ENCODE peak calls at places on chromosomes 1 and 21, in four cellular contexts. G is GM06990, X is IMR-90, Q is right atrium auricular region. U is an unnamed sample.

GRCh38 chr1:44784094-44785026 is 3.6 kb downstream of the BEST4 start:
- DNase-seq in G (peak), X (no peak), Q (no peak), U (peak)

GRCh38 chr1:169086603-169087455 is 19.7 kb upstream of the ATP1B1 start:
- DNase-seq in G (no peak), X (peak), Q (no peak), U (no peak)

GRCh38 chr21:46474365-46474764 is 15.7 kb downstream of the DIP2A start:
- DNase-seq in G (no peak), X (no peak), Q (no peak), U (no peak)

GRCh38 chr1:107529511-107530149 is 388.8 kb downstream of the NTNG1 start:
- DNase-seq in G (no peak), X (peak), Q (no peak), U (peak)

GRCh38 chr1:57736940-57737339 is 313.1 kb upstream of the DAB1 start:
- DNase-seq in G (no peak), X (no peak), Q (no peak), U (no peak)

GRCh38 chr1:238027366-238027765 is 136.6 kb upstream of the ZP4 start:
- DNase-seq in G (no peak), X (no peak), Q (no peak), U (no peak)

GRCh38 chr1:58964880-58965279 is 181.0 kb upstream of the JUN start:
- DNase-seq in G (no peak), X (peak), Q (no peak), U (no peak)

GRCh38 chr1:71521655-71522264 is 440.9 kb upstream of the ZRANB2 start:
- DNase-seq in G (no peak), X (peak), Q (no peak), U (peak)

GRCh38 chr1:104408268-104408667 is 658.6 kb downstream of the AMY1C start:
- DNase-seq in G (no peak), X (no peak), Q (no peak), U (no peak)

GRCh38 chr1:117810553-117810952 is 118.9 kb downstream of the GDAP2 start:
- DNase-seq in G (no peak), X (no peak), Q (no peak), U (no peak)

GRCh38 chr1:76170522-76170921 is 96.0 kb downstream of the ST6GALNAC3 start:
- DNase-seq in G (no peak), X (no peak), Q (no peak), U (no peak)

GRCh38 chr1:152697701-152698600 is at the start of gene LCE2A:
- DNase-seq in G (no peak), X (no peak), Q (no peak), U (no peak)

GRCh38 chr1:150622219-150622975 is 7.0 kb downstream of the ENSA start:
- DNase-seq in G (no peak), X (no peak), Q (peak), U (peak)

DNA sequence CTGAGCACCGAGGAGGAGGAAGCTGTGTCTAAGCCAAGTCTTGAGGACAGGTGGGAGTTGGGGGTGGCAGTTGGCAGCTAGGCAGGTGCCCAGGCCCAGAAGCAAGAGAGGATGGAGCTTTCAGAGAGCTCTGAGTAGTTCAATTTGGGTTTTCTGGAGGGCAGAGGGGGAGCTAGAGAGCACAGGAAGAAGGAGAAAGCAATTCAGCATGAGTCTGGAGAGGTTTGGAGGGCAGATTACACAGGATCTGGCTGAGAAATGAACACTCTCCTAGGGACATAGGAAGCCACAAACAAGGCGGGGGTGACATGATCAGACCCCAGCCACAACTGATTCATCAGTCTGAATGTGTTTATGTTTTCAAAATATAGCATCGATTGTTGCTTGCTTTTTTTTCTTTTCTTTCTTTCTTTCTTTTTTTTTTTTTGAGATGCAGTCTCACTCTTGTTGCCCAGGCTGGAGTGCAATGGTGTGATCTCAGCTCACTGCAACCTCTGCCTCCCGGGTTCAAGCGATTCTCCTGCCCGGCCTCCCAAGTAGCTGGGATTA is 23.8 kb downstream of the PTPRF start:
- DNase-seq in G (no peak), X (peak), Q (no peak), U (no peak)
- TF ChIP-seq CTCF in G (peak), X (peak), Q (peak), U (peak)

GRCh38 chr1:30329802-30330557 is 393.4 kb downstream of the MATN1 start:
- DNase-seq in G (no peak), X (no peak), Q (peak), U (no peak)
- TF ChIP-seq CTCF in G (no peak), X (no peak), Q (no peak), U (no peak)

DNA sequence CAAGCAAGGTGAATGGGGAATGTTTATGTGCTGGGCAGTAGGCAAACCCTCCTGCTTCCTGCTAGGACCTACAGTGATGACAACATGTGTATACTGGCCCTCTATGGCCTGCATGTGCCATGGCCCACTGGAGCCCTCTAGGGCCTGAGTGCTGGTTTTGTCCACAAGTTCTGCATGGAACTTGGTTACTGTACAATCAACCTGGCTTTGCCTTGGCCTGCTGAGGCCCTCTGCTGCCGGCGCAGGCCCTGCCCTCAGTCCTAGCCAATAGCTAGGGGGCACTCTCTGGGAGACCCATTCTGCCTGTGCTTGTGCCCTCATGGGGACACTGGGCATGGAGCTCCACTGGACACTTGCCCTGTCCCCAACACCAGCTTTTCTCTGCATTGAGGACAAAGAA is 138.6 kb upstream of the NGF start:
- DNase-seq in G (no peak), X (no peak), Q (peak), U (no peak)
- TF ChIP-seq CTCF in G (no peak), X (peak), Q (no peak), U (no peak)

DNA sequence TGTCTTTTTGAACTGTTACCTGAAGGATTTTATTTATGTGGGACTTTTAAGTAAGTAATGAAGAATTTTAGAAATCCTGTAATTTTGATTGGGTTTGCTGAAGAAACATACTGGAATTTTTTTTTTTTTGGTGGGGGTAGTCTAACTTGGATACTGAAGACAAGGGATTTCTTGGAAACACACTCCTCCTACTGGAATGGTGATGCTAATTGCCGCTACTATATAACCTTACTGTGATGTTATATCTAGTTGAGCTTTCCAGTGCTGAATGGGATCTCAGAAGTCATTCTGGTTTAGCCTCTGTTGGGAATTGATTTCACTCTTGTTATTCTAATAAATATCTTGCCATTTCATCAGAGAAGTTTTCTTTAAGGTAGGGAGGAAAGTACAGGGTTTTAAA is 8.4 kb downstream of the PPP2R5A start:
- DNase-seq in G (no peak), X (peak), Q (no peak), U (no peak)
- TF ChIP-seq CTCF in G (no peak), X (peak), Q (peak), U (no peak)

GRCh38 chr1:215523128-215523861 is 43.8 kb upstream of the KCTD3 start:
- DNase-seq in G (no peak), X (peak), Q (no peak), U (no peak)
- TF ChIP-seq CTCF in G (no peak), X (peak), Q (peak), U (no peak)

GRCh38 chr1:54274448-54274847 is 74.5 kb downstream of the MRPL37 start:
- DNase-seq in G (no peak), X (no peak), Q (no peak), U (no peak)
- TF ChIP-seq CTCF in G (no peak), X (no peak), Q (peak), U (no peak)

GRCh38 chr1:186386725-186387383 is 11.2 kb downstream of the ODR4 start:
- DNase-seq in G (no peak), X (no peak), Q (no peak), U (no peak)

GRCh38 chr1:186391841-186392240 is 16.2 kb downstream of the ODR4 start:
- DNase-seq in G (no peak), X (no peak), Q (no peak), U (no peak)

DNA sequence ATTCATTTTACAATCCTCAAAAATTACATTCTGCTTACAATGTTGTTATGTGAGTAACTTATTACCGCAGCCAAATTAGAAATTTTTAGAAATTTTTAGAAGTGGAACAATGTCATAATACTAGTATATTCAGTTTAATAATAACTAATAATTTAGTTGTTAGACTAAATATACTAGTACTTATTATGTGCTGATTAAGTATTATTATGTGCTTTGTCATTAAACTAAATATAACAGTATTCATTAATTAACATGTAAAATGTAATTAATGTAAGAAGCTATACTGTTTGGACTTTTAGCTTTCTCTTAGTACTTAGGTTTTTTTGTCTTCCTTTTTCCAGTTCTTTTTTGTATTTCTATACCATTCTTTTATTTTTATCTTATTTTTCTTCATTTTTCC is 15.3 kb downstream of the ODR4 start:
- DNase-seq in G (no peak), X (no peak), Q (no peak), U (no peak)
- TF ChIP-seq CTCF in G (no peak), X (no peak), Q (no peak), U (no peak)

GRCh38 chr1:109794319-109795132 is 30.8 kb upstream of the EPS8L3 start:
- DNase-seq in G (no peak), X (no peak), Q (no peak), U (no peak)

GRCh38 chr1:109792056-109792831 is 28.5 kb upstream of the EPS8L3 start:
- DNase-seq in G (no peak), X (peak), Q (peak), U (peak)

GRCh38 chr1:109793089-109793485 is 29.4 kb upstream of the EPS8L3 start:
- DNase-seq in G (no peak), X (no peak), Q (no peak), U (no peak)

GRCh38 chr1:109791495-109792040 is 27.8 kb upstream of the EPS8L3 start:
- DNase-seq in G (no peak), X (no peak), Q (no peak), U (no peak)

GRCh38 chr1:109793486-109794318 is 30.0 kb upstream of the EPS8L3 start:
- DNase-seq in G (no peak), X (peak), Q (no peak), U (no peak)
- TF ChIP-seq CTCF in G (no peak), X (no peak), Q (no peak), U (no peak)

DNA sequence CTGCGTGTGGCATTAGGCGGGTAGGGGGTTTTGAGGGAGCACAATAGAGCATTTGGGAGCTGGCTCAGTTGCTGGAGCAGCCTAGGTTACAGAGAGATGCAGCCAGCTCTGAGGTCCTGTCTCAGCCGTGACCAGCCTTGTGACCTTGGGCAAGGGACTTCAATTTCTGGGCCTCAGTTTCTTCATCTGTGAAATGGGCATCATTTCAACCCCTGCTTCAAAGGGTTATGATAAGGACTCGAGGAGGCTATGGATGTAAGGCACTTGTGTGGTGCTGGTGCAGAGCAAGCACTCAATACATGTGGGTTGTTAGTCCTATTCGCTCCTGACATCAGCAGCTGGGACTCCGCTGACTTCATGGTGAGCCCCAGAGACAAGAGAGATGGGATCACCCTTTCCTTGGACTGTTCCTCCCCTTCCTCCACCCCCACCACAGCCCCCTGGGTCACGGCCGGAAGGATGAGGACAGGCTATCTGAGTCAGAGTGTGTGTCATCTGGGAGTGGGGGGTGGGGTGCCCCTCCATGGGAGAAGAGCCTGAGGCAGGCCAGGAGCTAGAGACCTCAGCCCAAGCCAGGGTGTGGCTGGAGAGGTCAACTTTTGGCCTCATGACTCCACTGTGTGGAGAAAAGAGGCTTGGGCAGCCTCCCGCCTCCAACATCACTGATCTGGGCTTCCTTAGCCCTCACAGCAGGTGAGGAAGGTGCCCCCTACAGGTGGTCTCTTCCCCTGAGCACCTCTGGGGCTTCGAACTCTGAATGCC is 71.4 kb upstream of the ZBTB40 start:
- DNase-seq in G (no peak), X (no peak), Q (no peak), U (no peak)
- TF ChIP-seq CTCF in G (peak), X (no peak), Q (no peak), U (no peak)

GRCh38 chr1:6330410-6330827 is 63.1 kb downstream of the ACOT7 start:
- DNase-seq in G (no peak), X (peak), Q (no peak), U (no peak)

GRCh38 chr1:6334261-6334993 is 59.1 kb downstream of the ACOT7 start:
- DNase-seq in G (no peak), X (no peak), Q (no peak), U (no peak)

GRCh38 chr1:6329851-6330250 is 63.7 kb downstream of the ACOT7 start:
- DNase-seq in G (no peak), X (peak), Q (no peak), U (no peak)

GRCh38 chr1:6329392-6329791 is 64.2 kb downstream of the ACOT7 start:
- DNase-seq in G (no peak), X (peak), Q (no peak), U (no peak)

DNA sequence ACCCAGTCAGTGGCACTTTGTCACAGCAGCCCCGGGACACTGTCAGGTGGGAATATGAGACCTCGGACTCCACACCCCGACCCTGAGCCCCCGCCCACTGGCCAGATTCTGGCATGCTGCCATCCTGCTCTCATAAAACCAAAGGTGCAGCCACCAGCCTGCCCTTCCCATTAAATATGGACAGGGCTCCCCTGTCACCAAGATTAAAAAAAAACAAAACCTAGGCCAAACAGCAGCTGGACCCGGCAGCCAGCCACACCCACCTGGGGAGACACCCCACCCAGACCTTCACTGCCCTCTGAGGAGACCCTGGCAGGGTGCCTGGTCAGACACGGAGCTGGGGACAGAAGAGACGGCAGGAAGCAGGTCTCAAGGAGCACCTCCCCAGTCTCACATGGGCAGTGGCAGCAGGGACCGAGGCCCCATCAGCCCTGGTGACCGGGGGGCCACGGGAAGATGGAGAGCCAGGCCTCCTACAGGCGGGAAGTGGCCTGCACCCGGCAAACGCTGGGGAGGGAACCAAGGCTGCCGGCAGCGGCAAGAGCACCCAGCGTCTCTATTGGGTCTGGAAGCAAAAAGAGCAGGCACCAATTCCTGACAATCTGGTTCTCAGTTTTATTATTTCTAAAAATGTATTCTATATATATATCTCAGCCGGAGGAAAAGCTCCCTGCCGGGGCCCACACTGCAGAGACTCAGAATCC is 61.9 kb downstream of the ACOT7 start:
- DNase-seq in G (no peak), X (no peak), Q (no peak), U (no peak)
- TF ChIP-seq CTCF in G (no peak), X (no peak), Q (no peak), U (no peak)

U was measured in nephron progenitor cell.